ENCODE peak calls at places on chromosomes 16 and 17, in seven cellular contexts. E, K, L, S, M, A and B are unnamed samples.
A peak's percentile ranks its signal among the peaks of the same experiment; 100 is the strongest.

GRCh38 chr17:57855391-57856035 is 5.7 kb upstream of the MRPS23 start:
- DNase-seq in E (no peak), K (no peak), L (no peak), S (no peak), M (no peak), A (no peak), B (no peak)

GRCh38 chr17:80268427-80268826 is 7.8 kb downstream of the RNF213 start:
- DNase-seq in E (no peak), K (no peak), L (no peak), S (no peak), M (no peak), A (no peak), B (no peak)

GRCh38 chr16:67872131-67872630 is 671 bp upstream of the EDC4 start:
- DNase-seq in E (no peak), K (no peak), L (no peak), S (no peak), M (no peak), A (no peak), B (no peak)

GRCh38 chr16:63289834-63290460 is 1253.7 kb upstream of the CDH8 start:
- DNase-seq in E (peak; percentile 2), K (peak; percentile 54), L (peak; percentile 55), S (no peak), M (peak; percentile 38), A (peak; percentile 73), B (no peak)

GRCh38 chr16:31216116-31216469 is 842 bp downstream of the PYDC1 start:
- DNase-seq in E (no peak), K (no peak), L (no peak), S (no peak), M (no peak), A (no peak), B (no peak)

GRCh38 chr16:28514246-28514645 is 7.6 kb upstream of the IL27 start:
- DNase-seq in E (no peak), K (no peak), L (no peak), S (no peak), M (no peak), A (no peak), B (no peak)

GRCh38 chr17:5422505-5422904 is 2.5 kb downstream of the RPAIN start:
- DNase-seq in E (no peak), K (no peak), L (no peak), S (no peak), M (peak; percentile 88), A (peak; percentile 86), B (no peak)

GRCh38 chr16:55257971-55258613 is 65.9 kb upstream of the IRX6 start:
- DNase-seq in E (no peak), K (no peak), L (peak; percentile 84), S (peak; percentile 21), M (peak; percentile 80), A (peak; percentile 60), B (no peak)